ENCODE peak calls at places on chromosomes 7 and 10, in four cellular contexts. D is MV-4-11; V is A673; Z is stimulated activated CD8-positive, alpha-beta memory T cell treated with anti-CD3 and anti-CD28 coated beads, Interleukin-12 subunit alpha, Interleukin-12 subunit beta, amount 100 ng/mL, for 4 hours. R is an unnamed sample.

GRCh38 chr7:47211467-47212121 is 370.3 kb downstream of the TNS3 start:
- DNase-seq in D (peak), V (no peak), Z (no peak), R (no peak)

GRCh38 chr10:30063098-30063497 is 3.7 kb upstream of the JCAD start:
- DNase-seq in D (no peak), V (no peak), Z (no peak), R (no peak)

GRCh38 chr7:106779877-106780276 is 85.2 kb upstream of the PIK3CG start:
- DNase-seq in D (peak), V (no peak), Z (no peak), R (no peak)

GRCh38 chr10:102545997-102546396 is 42.2 kb downstream of the SUFU start:
- DNase-seq in D (no peak), V (peak), Z (no peak), R (no peak)

GRCh38 chr10:101564490-101564991 is 23.5 kb downstream of the POLL start:
- DNase-seq in D (no peak), V (no peak), Z (no peak), R (no peak)

GRCh38 chr7:140546947-140547346 is 67.6 kb upstream of the MKRN1 start:
- DNase-seq in D (no peak), V (no peak), Z (no peak), R (no peak)

GRCh38 chr10:17538941-17539340 is 78.2 kb downstream of the HACD1 start:
- DNase-seq in D (no peak), V (no peak), Z (no peak), R (no peak)

GRCh38 chr7:111358915-111359314 is 203.4 kb downstream of the IMMP2L start:
- DNase-seq in D (no peak), V (no peak), Z (no peak), R (no peak)

GRCh38 chr10:73076361-73077183 is 20.1 kb downstream of the P4HA1 start:
- DNase-seq in D (no peak), V (peak), Z (no peak), R (no peak)

GRCh38 chr7:38463277-38464224 is 167.6 kb downstream of the AMPH start:
- DNase-seq in D (peak), V (peak), Z (peak), R (peak)

GRCh38 chr7:110090113-110090820 is 1000.7 kb upstream of the LRRN3 start:
- DNase-seq in D (peak), V (peak), Z (no peak), R (peak)

GRCh38 chr10:60353519-60354258 is 36.0 kb downstream of the ANK3 start:
- DNase-seq in D (no peak), V (no peak), Z (no peak), R (no peak)

R was measured in naive thymus-derived CD4-positive, alpha-beta T cell.